ENCODE peak calls at places on chromosomes 2 and 18, in six cellular contexts. One of them, this sample, is unnamed.

GRCh38 chr2:25736899-25737515 is 63.6 kb upstream of the DTNB start:
- DNase-seq in left lung: no peak
- DNase-seq in Peyer's patch: no peak
- DNase-seq in breast epithelium: no peak
- DNase-seq in neuronal stem cell: no peak
- DNase-seq in mammary epithelial cell: no peak
- DNase-seq in this sample: no peak

GRCh38 chr2:1427086-1427485 is 13.8 kb downstream of the TPO start:
- DNase-seq in Peyer's patch: no peak
- DNase-seq in left lung: no peak
- DNase-seq in mammary epithelial cell: no peak
- DNase-seq in breast epithelium: no peak
- DNase-seq in neuronal stem cell: no peak
- DNase-seq in this sample: no peak

GRCh38 chr18:75378674-75379315 is 48.7 kb downstream of the SMIM21 start:
- DNase-seq in left lung: no peak
- DNase-seq in Peyer's patch: no peak
- DNase-seq in neuronal stem cell: no peak
- DNase-seq in breast epithelium: no peak
- DNase-seq in mammary epithelial cell: no peak
- DNase-seq in this sample: no peak

GRCh38 chr2:9205481-9205880 is 1.1 kb upstream of the ASAP2 start:
- DNase-seq in left lung: no peak
- DNase-seq in neuronal stem cell: no peak
- DNase-seq in mammary epithelial cell: no peak
- DNase-seq in Peyer's patch: no peak
- DNase-seq in breast epithelium: no peak
- DNase-seq in this sample: no peak

GRCh38 chr18:72674710-72675109 is 130.6 kb upstream of the CBLN2 start:
- DNase-seq in Peyer's patch: no peak
- DNase-seq in breast epithelium: no peak
- DNase-seq in neuronal stem cell: no peak
- DNase-seq in mammary epithelial cell: no peak
- DNase-seq in left lung: no peak
- DNase-seq in this sample: no peak

GRCh38 chr2:190355968-190356657 is 12.7 kb downstream of the INPP1 start:
- DNase-seq in Peyer's patch: no peak
- DNase-seq in mammary epithelial cell: peak; percentile 78
- DNase-seq in neuronal stem cell: no peak
- DNase-seq in left lung: no peak
- DNase-seq in breast epithelium: no peak
- DNase-seq in this sample: no peak

GRCh38 chr18:31946305-31947046 is 3.5 kb upstream of the TRAPPC8 start:
- DNase-seq in neuronal stem cell: no peak
- DNase-seq in breast epithelium: no peak
- DNase-seq in left lung: no peak
- DNase-seq in Peyer's patch: no peak
- DNase-seq in mammary epithelial cell: no peak
- DNase-seq in this sample: no peak

GRCh38 chr18:48955528-48956261 is 4.9 kb upstream of the SMAD7 start:
- DNase-seq in breast epithelium: no peak
- DNase-seq in mammary epithelial cell: peak; percentile 49
- DNase-seq in neuronal stem cell: no peak
- DNase-seq in left lung: no peak
- DNase-seq in Peyer's patch: no peak
- DNase-seq in this sample: no peak

GRCh38 chr2:239693330-239693729 is 292.5 kb upstream of the HDAC4 start:
- DNase-seq in Peyer's patch: no peak
- DNase-seq in left lung: no peak
- DNase-seq in mammary epithelial cell: no peak
- DNase-seq in breast epithelium: no peak
- DNase-seq in neuronal stem cell: no peak
- DNase-seq in this sample: no peak

GRCh38 chr2:98463081-98463481 is 18.4 kb downstream of the INPP4A start:
- DNase-seq in Peyer's patch: no peak
- DNase-seq in mammary epithelial cell: no peak
- DNase-seq in neuronal stem cell: no peak
- DNase-seq in left lung: no peak
- DNase-seq in breast epithelium: no peak
- DNase-seq in this sample: no peak

GRCh38 chr2:38499921-38500634 is 102.7 kb downstream of the HNRNPLL start:
- DNase-seq in neuronal stem cell: no peak
- DNase-seq in breast epithelium: peak; percentile 55
- DNase-seq in mammary epithelial cell: no peak
- DNase-seq in left lung: no peak
- DNase-seq in Peyer's patch: no peak
- DNase-seq in this sample: no peak

GRCh38 chr2:202610367-202610766 is 24.4 kb upstream of the FAM117B start:
- DNase-seq in left lung: no peak
- DNase-seq in neuronal stem cell: no peak
- DNase-seq in Peyer's patch: no peak
- DNase-seq in mammary epithelial cell: peak; percentile 28
- DNase-seq in breast epithelium: no peak
- DNase-seq in this sample: no peak

GRCh38 chr2:28981016-28981441 is at the start of gene TOGARAM2:
- DNase-seq in Peyer's patch: no peak
- DNase-seq in breast epithelium: peak; percentile 41
- DNase-seq in neuronal stem cell: no peak
- DNase-seq in mammary epithelial cell: no peak
- DNase-seq in left lung: no peak
- DNase-seq in this sample: no peak

GRCh38 chr2:218384975-218385374 is 2.9 kb downstream of the SLC11A1 start:
- DNase-seq in breast epithelium: no peak
- DNase-seq in neuronal stem cell: no peak
- DNase-seq in left lung: peak; percentile 47
- DNase-seq in Peyer's patch: no peak
- DNase-seq in mammary epithelial cell: no peak
- DNase-seq in this sample: peak; percentile 66

GRCh38 chr2:238956676-238957075 is 108.8 kb downstream of the TWIST2 start:
- DNase-seq in left lung: no peak
- DNase-seq in breast epithelium: no peak
- DNase-seq in mammary epithelial cell: no peak
- DNase-seq in Peyer's patch: no peak
- DNase-seq in neuronal stem cell: no peak
- DNase-seq in this sample: no peak

GRCh38 chr18:32598144-32598543 is 127.5 kb upstream of the GAREM1 start:
- DNase-seq in mammary epithelial cell: no peak
- DNase-seq in breast epithelium: no peak
- DNase-seq in left lung: no peak
- DNase-seq in neuronal stem cell: no peak
- DNase-seq in Peyer's patch: no peak
- DNase-seq in this sample: no peak

GRCh38 chr18:2627821-2628276 is 27.7 kb upstream of the SMCHD1 start:
- DNase-seq in neuronal stem cell: no peak
- DNase-seq in Peyer's patch: no peak
- DNase-seq in left lung: no peak
- DNase-seq in mammary epithelial cell: peak; percentile 79
- DNase-seq in breast epithelium: no peak
- DNase-seq in this sample: no peak

GRCh38 chr2:18749912-18750526 is 160.7 kb upstream of the NT5C1B start:
- DNase-seq in breast epithelium: peak; percentile 34
- DNase-seq in Peyer's patch: no peak
- DNase-seq in mammary epithelial cell: peak; percentile 35
- DNase-seq in left lung: no peak
- DNase-seq in neuronal stem cell: peak; percentile 52
- DNase-seq in this sample: no peak

GRCh38 chr2:27765621-27766286 is 5.8 kb upstream of the MRPL33 start:
- DNase-seq in neuronal stem cell: no peak
- DNase-seq in left lung: peak; percentile 92
- DNase-seq in mammary epithelial cell: peak; percentile 24
- DNase-seq in breast epithelium: peak; percentile 51
- DNase-seq in Peyer's patch: peak; percentile 75
- DNase-seq in this sample: peak; percentile 91

GRCh38 chr2:43438858-43439655 is 156.8 kb downstream of the THADA start:
- DNase-seq in mammary epithelial cell: no peak
- DNase-seq in neuronal stem cell: no peak
- DNase-seq in breast epithelium: no peak
- DNase-seq in left lung: no peak
- DNase-seq in Peyer's patch: no peak
- DNase-seq in this sample: no peak

GRCh38 chr18:11845653-11846052 is 5.6 kb upstream of the CHMP1B start:
- DNase-seq in neuronal stem cell: no peak
- DNase-seq in mammary epithelial cell: no peak
- DNase-seq in Peyer's patch: no peak
- DNase-seq in breast epithelium: no peak
- DNase-seq in left lung: no peak
- DNase-seq in this sample: no peak

GRCh38 chr2:238878051-238878735 is 30.3 kb downstream of the TWIST2 start:
- DNase-seq in breast epithelium: no peak
- DNase-seq in Peyer's patch: no peak
- DNase-seq in neuronal stem cell: no peak
- DNase-seq in mammary epithelial cell: no peak
- DNase-seq in left lung: no peak
- DNase-seq in this sample: peak; percentile 12

GRCh38 chr2:85444629-85445028 is 26.1 kb downstream of the SH2D6 start:
- DNase-seq in neuronal stem cell: no peak
- DNase-seq in mammary epithelial cell: no peak
- DNase-seq in Peyer's patch: no peak
- DNase-seq in left lung: no peak
- DNase-seq in breast epithelium: no peak
- DNase-seq in this sample: no peak

GRCh38 chr2:85445316-85446295 is 27.1 kb downstream of the SH2D6 start:
- DNase-seq in left lung: no peak
- DNase-seq in Peyer's patch: no peak
- DNase-seq in mammary epithelial cell: no peak
- DNase-seq in neuronal stem cell: no peak
- DNase-seq in breast epithelium: no peak
- DNase-seq in this sample: no peak

GRCh38 chr2:85448840-85449588 is 30.5 kb downstream of the SH2D6 start:
- DNase-seq in mammary epithelial cell: no peak
- DNase-seq in neuronal stem cell: no peak
- DNase-seq in Peyer's patch: no peak
- DNase-seq in breast epithelium: no peak
- DNase-seq in left lung: no peak
- DNase-seq in this sample: no peak

GRCh38 chr2:85446296-85447221 is 28.0 kb downstream of the SH2D6 start:
- DNase-seq in neuronal stem cell: no peak
- DNase-seq in breast epithelium: no peak
- DNase-seq in mammary epithelial cell: no peak
- DNase-seq in Peyer's patch: no peak
- DNase-seq in left lung: no peak
- DNase-seq in this sample: no peak

DNA sequence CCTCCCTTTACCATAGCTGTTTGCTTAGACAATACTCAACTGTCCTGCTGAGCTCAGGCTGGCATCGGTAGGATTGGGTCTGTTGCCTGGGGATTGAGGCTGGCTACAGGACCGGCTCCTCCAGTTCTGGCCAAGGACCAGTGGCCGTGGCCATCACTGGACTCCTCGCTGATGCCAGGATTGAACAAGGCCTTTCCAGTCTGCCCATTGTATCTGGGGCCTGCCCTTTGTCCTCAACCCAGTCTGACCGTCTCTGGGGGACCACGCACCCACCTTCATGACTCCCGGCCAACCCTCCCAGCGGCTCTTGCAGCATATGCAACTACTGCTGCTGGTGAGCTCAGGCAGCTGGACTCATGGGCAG is 28.7 kb downstream of the SH2D6 start:
- DNase-seq in Peyer's patch: no peak
- DNase-seq in mammary epithelial cell: no peak
- DNase-seq in left lung: no peak
- DNase-seq in breast epithelium: no peak
- DNase-seq in neuronal stem cell: no peak
- DNase-seq in this sample: no peak
- H3K4me1 ChIP-seq in Peyer's patch: no peaks in the 10 kb centered on the region
- H3K4me1 ChIP-seq in mammary epithelial cell: peaks cover 5% of the 10 kb centered on the region
- H3K4me1 ChIP-seq in left lung: no peaks in the 10 kb centered on the region
- H3K4me1 ChIP-seq in breast epithelium: no peaks in the 10 kb centered on the region
- H3K4me1 ChIP-seq in neuronal stem cell: no peaks in the 10 kb centered on the region
- H3K4me1 ChIP-seq in this sample: peaks cover 5% of the 10 kb centered on the region

DNA sequence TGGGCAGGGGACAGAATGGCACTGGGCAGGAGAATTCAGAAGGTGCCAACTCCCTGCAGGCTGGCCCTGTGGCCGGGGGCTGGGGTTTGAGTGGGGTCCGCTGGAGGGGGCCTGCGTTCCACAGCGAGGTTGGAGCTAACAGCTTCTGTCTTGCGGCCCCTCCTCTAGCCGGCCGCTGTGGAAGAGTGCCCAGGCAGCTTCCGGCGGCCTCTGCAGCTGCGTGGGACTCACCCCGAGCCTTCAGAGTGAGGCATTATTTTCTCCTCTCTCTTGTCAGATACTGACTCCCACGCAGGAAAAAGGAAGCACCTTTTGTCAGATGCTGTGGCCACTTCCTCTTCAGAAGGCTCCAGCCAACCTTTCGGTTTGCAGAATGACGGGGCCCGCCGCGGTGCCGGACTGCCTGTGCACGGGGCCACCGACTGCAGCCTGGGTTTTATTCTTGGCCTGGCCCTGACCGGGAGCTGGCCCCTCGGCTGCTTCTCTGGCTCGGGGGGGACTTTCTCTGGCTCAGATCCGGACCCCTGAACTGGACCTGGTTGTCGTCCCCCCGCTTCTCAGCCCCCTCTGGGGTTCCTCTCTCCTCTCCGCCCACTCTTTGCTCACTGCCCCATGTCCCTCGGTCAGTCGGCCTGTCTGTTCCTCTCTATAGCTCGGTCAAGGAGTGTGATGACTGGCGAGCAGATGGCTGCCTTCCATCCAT is 40.1 kb downstream of the ARHGAP25 start:
- DNase-seq in breast epithelium: peak; percentile 43
- DNase-seq in neuronal stem cell: no peak
- DNase-seq in mammary epithelial cell: no peak
- DNase-seq in Peyer's patch: peak; percentile 56
- DNase-seq in left lung: peak; percentile 95
- DNase-seq in this sample: peak; percentile 85
- H3K4me3 ChIP-seq in breast epithelium: peak overlapping the region; percentile 44
- H3K4me3 ChIP-seq in neuronal stem cell: no peak overlapping the region
- H3K4me3 ChIP-seq in mammary epithelial cell: no peak overlapping the region
- H3K4me3 ChIP-seq in Peyer's patch: peak overlapping the region; percentile 50
- H3K4me3 ChIP-seq in left lung: peak overlapping the region; percentile 41
- H3K4me3 ChIP-seq in this sample: peak overlapping the region; percentile 46

DNA sequence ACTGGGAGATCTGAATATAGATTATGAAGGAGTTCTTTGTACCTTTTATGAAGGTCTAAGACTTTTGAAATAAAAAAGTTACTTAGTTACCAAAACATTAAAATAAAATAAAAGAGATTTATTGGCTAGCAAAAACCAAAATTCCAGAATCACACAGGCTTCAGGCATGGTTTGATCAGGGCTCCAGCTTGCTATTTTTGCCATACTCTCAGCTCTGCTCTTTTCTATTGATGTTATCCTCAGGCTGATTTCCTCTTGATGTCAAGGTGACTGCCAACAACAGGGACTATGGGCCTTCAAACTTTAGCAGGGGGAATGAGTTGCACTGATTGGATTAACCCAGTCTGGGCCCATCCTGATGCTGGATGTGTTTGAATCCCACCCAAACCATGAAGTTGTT is 174.1 kb downstream of the TFCP2L1 start:
- DNase-seq in breast epithelium: no peak
- DNase-seq in left lung: no peak
- DNase-seq in mammary epithelial cell: no peak
- DNase-seq in Peyer's patch: no peak
- DNase-seq in neuronal stem cell: no peak
- DNase-seq in this sample: no peak
- H3K4me1 ChIP-seq in breast epithelium: no peaks in the 10 kb centered on the region
- H3K4me1 ChIP-seq in left lung: no peaks in the 10 kb centered on the region
- H3K4me1 ChIP-seq in mammary epithelial cell: no peaks in the 10 kb centered on the region
- H3K4me1 ChIP-seq in Peyer's patch: no peaks in the 10 kb centered on the region
- H3K4me1 ChIP-seq in neuronal stem cell: no peaks in the 10 kb centered on the region
- H3K4me1 ChIP-seq in this sample: no peaks in the 10 kb centered on the region

GRCh38 chr2:216936954-216937357 is 77.1 kb upstream of the TNP1 start:
- DNase-seq in mammary epithelial cell: peak; percentile 63
- DNase-seq in Peyer's patch: no peak
- DNase-seq in breast epithelium: no peak
- DNase-seq in neuronal stem cell: no peak
- DNase-seq in left lung: no peak
- DNase-seq in this sample: no peak
- H3K4me3 ChIP-seq in mammary epithelial cell: no peak overlapping the region
- H3K4me3 ChIP-seq in Peyer's patch: no peak overlapping the region
- H3K4me3 ChIP-seq in breast epithelium: no peak overlapping the region
- H3K4me3 ChIP-seq in neuronal stem cell: no peak overlapping the region
- H3K4me3 ChIP-seq in left lung: no peak overlapping the region
- H3K4me3 ChIP-seq in this sample: no peak overlapping the region